ENCODE peak calls at places on chromosomes 12 and 14, in eight cellular contexts. T, U, D, A, I, S, R and E are unnamed samples. For H3K36me3, the result is how much of the 10 kb centered on the place peaks cover.

GRCh38 chr12:32083489-32083888 is 23.2 kb upstream of the BICD1 start:
- DNase-seq in T (no peak), U (no peak), D (no peak), A (peak), I (peak), S (no peak), R (no peak), E (no peak)

GRCh38 chr14:55074662-55075061 is 23.2 kb downstream of the MAPK1IP1L start:
- DNase-seq in T (peak), U (no peak), D (no peak), A (peak), I (no peak), S (no peak), R (no peak), E (no peak)

GRCh38 chr12:121894633-121895032 is 6.0 kb downstream of the PSMD9 start:
- DNase-seq in T (peak), U (no peak), D (no peak), A (peak), I (peak), S (no peak), R (no peak), E (no peak)

GRCh38 chr12:121167951-121168350 is 35.3 kb downstream of the P2RX7 start:
- DNase-seq in T (no peak), U (no peak), D (no peak), A (no peak), I (no peak), S (no peak), R (no peak), E (no peak)

GRCh38 chr14:71290960-71291466 is 383.8 kb downstream of the PCNX1 start:
- DNase-seq in T (no peak), U (no peak), D (no peak), A (peak), I (peak), S (no peak), R (no peak), E (no peak)

GRCh38 chr12:64611430-64612286 is 1.4 kb downstream of the RASSF3 start:
- DNase-seq in T (no peak), U (peak), D (no peak), A (peak), I (peak), S (peak), R (peak), E (peak)

GRCh38 chr14:51711505-51711904 is 59.8 kb downstream of the FRMD6 start:
- DNase-seq in T (no peak), U (no peak), D (no peak), A (peak), I (no peak), S (no peak), R (no peak), E (no peak)

GRCh38 chr14:102000902-102001301 is 36.5 kb downstream of the DYNC1H1 start:
- DNase-seq in T (no peak), U (no peak), D (no peak), A (no peak), I (no peak), S (no peak), R (no peak), E (no peak)

GRCh38 chr12:66500841-66501240 is 178.0 kb downstream of the GRIP1 start:
- DNase-seq in T (no peak), U (no peak), D (no peak), A (no peak), I (no peak), S (no peak), R (no peak), E (no peak)

GRCh38 chr12:76863005-76863670 is 15.7 kb downstream of the CSRP2 start:
- DNase-seq in T (no peak), U (no peak), D (no peak), A (peak), I (no peak), S (no peak), R (no peak), E (peak)

GRCh38 chr12:117774986-117775775 is 193.6 kb downstream of the KSR2 start:
- DNase-seq in T (no peak), U (no peak), D (no peak), A (no peak), I (no peak), S (no peak), R (no peak), E (peak)

GRCh38 chr12:132004946-132005345 is 55.2 kb downstream of the EP400 start:
- DNase-seq in T (no peak), U (no peak), D (no peak), A (no peak), I (no peak), S (no peak), R (peak), E (no peak)
- H3K36me3 ChIP-seq in T (under half), U (under half), D (under half), A (under half), I (under half), S (half or more), R (half or more), E (under half)

GRCh38 chr12:103986823-103987222 is 21.2 kb downstream of the TDG start:
- DNase-seq in T (no peak), U (no peak), D (no peak), A (peak), I (no peak), S (no peak), R (no peak), E (no peak)
- H3K36me3 ChIP-seq in T (half or more), U (under half), D (under half), A (under half), I (half or more), S (half or more), R (half or more), E (half or more)

GRCh38 chr14:50116221-50116956 is at the start of gene VCPKMT:
- DNase-seq in T (peak), U (peak), D (peak), A (peak), I (peak), S (peak), R (peak), E (peak)
- H3K36me3 ChIP-seq in T (under half), U (under half), D (under half), A (under half), I (under half), S (half or more), R (half or more), E (under half)

GRCh38 chr14:81178063-81178462 is 42.7 kb downstream of the GTF2A1 start:
- DNase-seq in T (no peak), U (no peak), D (no peak), A (no peak), I (peak), S (no peak), R (no peak), E (no peak)
- H3K36me3 ChIP-seq in T (under half), U (under half), D (under half), A (under half), I (under half), S (under half), R (under half), E (under half)

DNA sequence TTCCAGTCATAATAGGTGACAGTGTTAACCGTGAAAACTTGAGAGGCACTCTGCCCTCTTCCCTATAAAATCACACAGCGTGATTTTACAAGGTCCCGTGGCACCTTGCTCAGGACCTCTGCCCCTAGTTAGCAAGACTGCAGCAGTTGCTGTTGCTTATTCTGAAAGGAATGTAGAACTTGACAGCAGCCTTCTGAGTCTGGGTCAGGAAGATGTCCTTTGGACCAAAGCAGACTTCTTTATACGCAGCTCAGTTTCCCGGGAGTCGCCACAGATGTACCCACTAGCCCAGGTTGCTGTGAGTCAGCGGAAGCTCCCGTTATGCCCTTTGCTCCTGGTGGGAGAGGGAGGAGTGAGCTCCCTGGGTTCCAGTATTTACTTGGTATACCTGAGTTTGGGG is 13.2 kb downstream of the PRKAB1 start:
- DNase-seq in T (no peak), U (no peak), D (no peak), A (no peak), I (no peak), S (no peak), R (no peak), E (no peak)
- H3K36me3 ChIP-seq in T (under half), U (under half), D (under half), A (half or more), I (half or more), S (half or more), R (half or more), E (under half)